ENCODE peak calls at places on chromosome 2, in four cellular contexts. P is HCT116, H is HuH-7, R is HS-5. K is an unnamed sample.

GRCh38 chr2:236715077-236715476 is 145.5 kb downstream of the ACKR3 start:
- DNase-seq in P (no peak), H (no peak), R (no peak), K (no peak)

GRCh38 chr2:154706660-154707059 is 8.2 kb downstream of the KCNJ3 start:
- DNase-seq in P (no peak), H (no peak), R (no peak), K (no peak)

GRCh38 chr2:98909381-98910211 is 26.4 kb downstream of the CRACDL start:
- DNase-seq in R (peak; percentile 79), P (no peak), H (peak; percentile 91), K (peak; percentile 80)

GRCh38 chr2:72983500-72984039 is 66.3 kb downstream of the EMX1 start:
- DNase-seq in R (no peak), P (no peak), H (no peak), K (no peak)

GRCh38 chr2:119245076-119245840 is 21.6 kb downstream of the STEAP3 start:
- DNase-seq in P (no peak), R (no peak), H (no peak), K (no peak)

GRCh38 chr2:118084483-118085089 is 3.7 kb upstream of the INSIG2 start:
- DNase-seq in H (no peak), R (no peak), P (no peak), K (no peak)

GRCh38 chr2:46695283-46695682 is 215.9 kb downstream of the TMEM247 start:
- DNase-seq in R (no peak), P (no peak), H (no peak), K (no peak)

GRCh38 chr2:37376421-37377186 is 32.2 kb downstream of the QPCT start:
- DNase-seq in H (no peak), P (peak; percentile 60), R (no peak), K (peak; percentile 93)

GRCh38 chr2:170313636-170314348 is 135.8 kb downstream of the MYO3B start:
- DNase-seq in H (no peak), P (no peak), R (no peak), K (peak; percentile 6)

GRCh38 chr2:9232886-9233285 is 26.3 kb downstream of the ASAP2 start:
- DNase-seq in H (no peak), R (no peak), P (peak; percentile 77), K (peak; percentile 71)

GRCh38 chr2:101930019-101930418 is 61.7 kb upstream of the IL1R2 start:
- DNase-seq in P (no peak), H (no peak), R (no peak), K (no peak)

GRCh38 chr2:235647836-235648235 is 154.0 kb downstream of the AGAP1 start:
- DNase-seq in R (no peak), H (no peak), P (no peak), K (peak; percentile 20)

GRCh38 chr2:31075936-31076590 is 62.2 kb downstream of the GALNT14 start:
- DNase-seq in H (no peak), R (no peak), P (no peak), K (peak; percentile 12)

GRCh38 chr2:42386684-42387083 is 25.7 kb upstream of the COX7A2L start:
- DNase-seq in H (no peak), R (no peak), P (peak; percentile 34), K (no peak)

GRCh38 chr2:103873719-103874359 is 980.1 kb upstream of the POU3F3 start:
- DNase-seq in H (no peak), P (no peak), R (no peak), K (no peak)

GRCh38 chr2:231676243-231676642 is 32.1 kb upstream of the PTMA start:
- DNase-seq in P (no peak), R (no peak), H (no peak), K (no peak)

GRCh38 chr2:7034313-7034712 is 117.1 kb downstream of the RNF144A start:
- DNase-seq in R (no peak), P (no peak), H (no peak), K (no peak)

GRCh38 chr2:38068228-38068627 is 7.7 kb downstream of the CYP1B1 start:
- DNase-seq in R (no peak), H (no peak), P (no peak), K (no peak)

GRCh38 chr2:31219131-31219969 is 2.0 kb upstream of the CAPN14 start:
- DNase-seq in H (no peak), P (no peak), R (no peak), K (no peak)

GRCh38 chr2:12730265-12730664 is 13.5 kb downstream of the TRIB2 start:
- DNase-seq in P (no peak), H (no peak), R (no peak), K (no peak)

GRCh38 chr2:16973586-16974274 is 308.1 kb upstream of the CYRIA start:
- DNase-seq in P (no peak), R (peak; percentile 20), H (no peak), K (no peak)

GRCh38 chr2:110999626-111000025 is 121.1 kb upstream of the BCL2L11 start:
- DNase-seq in H (no peak), R (no peak), P (no peak), K (no peak)

GRCh38 chr2:156405586-156405985 is 30.6 kb upstream of the GPD2 start:
- DNase-seq in H (peak; percentile 62), P (no peak), R (no peak), K (peak; percentile 21)

GRCh38 chr2:225600865-225601264 is 201.4 kb downstream of the NYAP2 start:
- DNase-seq in H (no peak), R (no peak), P (no peak), K (no peak)

GRCh38 chr2:224085246-224085645 is 46.2 kb upstream of the SERPINE2 start:
- DNase-seq in H (no peak), P (peak; percentile 56), R (peak; percentile 55), K (peak; percentile 81)

GRCh38 chr2:152054593-152054992 is 44.3 kb downstream of the CACNB4 start:
- DNase-seq in P (peak; percentile 36), H (no peak), R (peak; percentile 76), K (peak; percentile 87)

GRCh38 chr2:47274054-47274779 is 119.1 kb upstream of the STPG4 start:
- DNase-seq in H (no peak), R (peak; percentile 58), P (no peak), K (peak; percentile 78)

GRCh38 chr2:241048949-241049343 is 50.5 kb downstream of the SNED1 start:
- DNase-seq in H (no peak), R (no peak), P (no peak), K (no peak)

GRCh38 chr2:191401287-191401686 is 156.1 kb downstream of the MYO1B start:
- DNase-seq in H (peak; percentile 21), P (no peak), R (peak; percentile 53), K (peak; percentile 80)

K was measured in EH.